ENCODE peak calls at places on chromosomes 5 and 9, in five cellular contexts. A is mucosa of descending colon; L is CD8-positive, alpha-beta T cell; X is adrenal gland; W is Caco-2. N is an unnamed sample.
A peak's percentile ranks its signal among the peaks of the same experiment; 100 is the strongest.

GRCh38 chr5:140382866-140383265 is 18.8 kb upstream of the ANKHD1 start:
- DNase-seq in A (no peak), L (no peak), X (no peak), W (no peak), N (no peak)

GRCh38 chr5:14298126-14298847 is 155.1 kb downstream of the TRIO start:
- DNase-seq in A (no peak), L (no peak), X (no peak), W (no peak), N (no peak)

GRCh38 chr5:152164860-152165259 is 240.2 kb upstream of the GLRA1 start:
- DNase-seq in A (no peak), L (no peak), X (no peak), W (no peak), N (no peak)

GRCh38 chr5:121987685-121988073 is 25.9 kb downstream of the SRFBP1 start:
- DNase-seq in A (no peak), L (no peak), X (no peak), W (no peak), N (no peak)

GRCh38 chr9:75197521-75197920 is 109.2 kb downstream of the OSTF1 start:
- DNase-seq in A (no peak), L (no peak), X (no peak), W (no peak), N (no peak)

GRCh38 chr5:102313907-102314306 is 17.8 kb upstream of the SLCO4C1 start:
- DNase-seq in A (no peak), L (no peak), X (no peak), W (no peak), N (no peak)

GRCh38 chr9:112378441-112379176 is 1.3 kb upstream of the HSDL2 start:
- DNase-seq in A (peak; percentile 59), L (no peak), X (no peak), W (no peak), N (peak; percentile 57)

GRCh38 chr5:126694403-126694802 is 82.5 kb upstream of the LMNB1 start:
- DNase-seq in A (no peak), L (no peak), X (no peak), W (no peak), N (no peak)

GRCh38 chr5:78797945-78798731 is 149.6 kb upstream of the LHFPL2 start:
- DNase-seq in A (no peak), L (no peak), X (no peak), W (no peak), N (no peak)

GRCh38 chr5:124841829-124842712 is 95.6 kb upstream of the ZNF608 start:
- DNase-seq in A (no peak), L (no peak), X (no peak), W (no peak), N (no peak)

GRCh38 chr9:35658894-35659220 is 765 bp downstream of the CCDC107 start:
- DNase-seq in A (peak; percentile 66), L (no peak), X (peak; percentile 69), W (no peak), N (peak; percentile 65)

GRCh38 chr5:112934366-112934693 is 12.3 kb upstream of the REEP5 start:
- DNase-seq in A (no peak), L (no peak), X (no peak), W (no peak), N (no peak)

GRCh38 chr9:20382460-20383071 is 239.7 kb downstream of the MLLT3 start:
- DNase-seq in A (no peak), L (no peak), X (no peak), W (no peak), N (no peak)

GRCh38 chr9:113585555-113585954 is 122.0 kb downstream of the RGS3 start:
- DNase-seq in A (peak; percentile 3), L (no peak), X (no peak), W (no peak), N (no peak)
- H3K36me3 ChIP-seq in A (no peaks in the 10 kb centered on the region), L (peaks cover 9% of the 10 kb centered on the region), X (peaks cover 19% of the 10 kb centered on the region), W (peaks cover 2% of the 10 kb centered on the region), N (peaks cover 47% of the 10 kb centered on the region)

DNA sequence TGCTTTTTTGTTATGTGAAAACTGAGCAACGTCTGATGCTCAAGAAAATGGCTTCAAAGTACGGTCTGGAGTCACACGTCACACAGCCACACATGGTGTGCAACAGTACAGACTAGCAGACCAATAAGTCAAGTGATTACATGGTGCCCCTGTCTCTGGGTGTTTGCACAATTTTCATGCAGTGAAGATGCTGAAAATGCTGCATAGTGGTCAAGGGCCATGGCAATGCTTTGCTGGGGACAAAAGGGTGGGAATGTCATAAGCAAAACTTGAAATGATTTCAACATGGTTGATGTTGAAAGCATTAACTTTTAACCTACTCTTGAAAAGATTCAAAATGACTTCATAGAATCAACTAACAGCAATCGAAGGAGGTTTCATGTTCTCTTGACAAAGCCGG is 231.1 kb downstream of the EBF1 start:
- DNase-seq in A (no peak), L (no peak), X (peak; percentile 21), W (no peak), N (no peak)
- H3K4me1 ChIP-seq in A (no peaks in the 10 kb centered on the region), L (no peaks in the 10 kb centered on the region), X (no peaks in the 10 kb centered on the region), W (no peaks in the 10 kb centered on the region), N (peaks cover 3% of the 10 kb centered on the region)

DNA sequence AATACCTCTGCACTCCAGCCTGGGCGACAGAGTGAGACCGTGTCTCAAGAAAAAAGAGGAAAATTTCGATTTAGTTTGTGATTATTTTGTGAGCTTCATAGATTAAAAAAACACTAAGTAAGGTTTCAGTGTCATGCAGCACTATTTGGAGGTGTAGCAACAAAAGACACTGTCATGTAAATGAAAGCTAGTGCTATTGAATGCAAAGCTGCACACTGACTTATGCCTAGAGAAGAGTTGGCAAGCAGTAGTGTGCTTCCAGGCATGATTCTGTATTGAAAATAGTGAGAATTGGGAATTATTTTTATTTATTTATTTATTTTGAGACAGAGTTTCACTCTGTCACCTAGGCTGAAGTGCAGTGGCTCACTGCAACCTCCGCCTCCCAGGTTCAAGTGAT is 34.5 kb downstream of the DDX46 start:
- DNase-seq in A (no peak), L (no peak), X (no peak), W (no peak), N (no peak)
- H3K36me3 ChIP-seq in A (peaks cover 23% of the 10 kb centered on the region), L (peaks cover 50% of the 10 kb centered on the region), X (peaks cover 99% of the 10 kb centered on the region), W (no peaks in the 10 kb centered on the region), N (peaks cover 37% of the 10 kb centered on the region)

GRCh38 chr5:149130121-149130931 is 11.0 kb upstream of the ABLIM3 start:
- DNase-seq in A (no peak), L (no peak), X (no peak), W (no peak), N (no peak)
- H3K4me1 ChIP-seq in A (no peaks in the 10 kb centered on the region), L (no peaks in the 10 kb centered on the region), X (peaks cover 14% of the 10 kb centered on the region), W (no peaks in the 10 kb centered on the region), N (peaks cover 15% of the 10 kb centered on the region)